ENCODE peak calls at places on chromosomes 13 and 19, in six cellular contexts. R is upper lobe of right lung; U is GM03348; T is hepatic stellate cell; I is activated CD8-positive, alpha-beta memory T cell treated with anti-CD3 and anti-CD28 coated beads, Interleukin-2, amount 50 U/mL, for 4 hours; P is left cardiac atrium. S is an unnamed sample.

GRCh38 chr19:38974599-38975213 is 836 bp downstream of the FBXO17 start:
- DNase-seq in I (no peak), R (no peak), U (peak), T (no peak), P (no peak), S (no peak)

GRCh38 chr13:44300895-44301638 is 72.6 kb upstream of the SERP2 start:
- DNase-seq in P (peak), R (no peak), T (no peak), U (peak), I (no peak), S (peak)

GRCh38 chr13:31815361-31816144 is 76.2 kb downstream of the RXFP2 start:
- DNase-seq in I (no peak), T (no peak), U (no peak), R (no peak), P (no peak), S (no peak)

GRCh38 chr13:73913043-73913740 is 221.0 kb downstream of the KLF12 start:
- DNase-seq in U (peak), P (no peak), T (peak), I (no peak), R (no peak), S (no peak)

GRCh38 chr13:100361504-100361903 is 227.1 kb downstream of the GGACT start:
- DNase-seq in P (no peak), I (no peak), T (no peak), R (no peak), U (no peak), S (no peak)

GRCh38 chr13:102651392-102651791 is 43.5 kb downstream of the METTL21C start:
- DNase-seq in R (no peak), I (no peak), P (no peak), T (peak), U (peak), S (peak)

GRCh38 chr13:42820450-42820849 is 39.1 kb downstream of the FAM216B start:
- DNase-seq in U (peak), R (no peak), P (no peak), T (no peak), I (no peak), S (no peak)

GRCh38 chr19:58409010-58409790 is 751 bp downstream of the ZNF584 start:
- DNase-seq in P (no peak), I (no peak), T (no peak), U (peak), R (peak), S (no peak)

GRCh38 chr19:44512326-44513298 is 12.3 kb upstream of the ZNF180 start:
- DNase-seq in T (peak), I (no peak), R (no peak), U (peak), P (no peak), S (peak)

GRCh38 chr13:35598233-35598632 is 121.7 kb upstream of the MAB21L1 start:
- DNase-seq in U (no peak), P (no peak), I (no peak), R (no peak), T (no peak), S (no peak)

GRCh38 chr13:19864339-19865309 is 1.2 kb upstream of the ZMYM5 start:
- DNase-seq in I (peak), T (peak), P (peak), R (peak), U (peak), S (peak)

GRCh38 chr13:25529425-25529824 is 157.7 kb downstream of the ATP8A2 start:
- DNase-seq in T (no peak), U (no peak), I (no peak), R (no peak), P (no peak), S (no peak)

GRCh38 chr13:40153516-40153915 is 498.1 kb downstream of the COG6 start:
- DNase-seq in T (no peak), I (no peak), R (no peak), P (peak), U (no peak), S (no peak)

GRCh38 chr13:62684359-62684758 is 1268.7 kb upstream of the PCDH20 start:
- DNase-seq in R (no peak), T (no peak), P (no peak), U (no peak), I (no peak), S (no peak)

GRCh38 chr19:46211201-46211881 is 18.2 kb upstream of the IGFL1 start:
- DNase-seq in I (no peak), U (no peak), P (peak), R (no peak), T (no peak), S (no peak)

GRCh38 chr13:92196566-92197256 is 798.3 kb downstream of the GPC5 start:
- DNase-seq in I (no peak), P (no peak), U (no peak), T (no peak), R (no peak), S (no peak)

GRCh38 chr13:112601351-112601750 is 13.4 kb upstream of the TUBGCP3 start:
- DNase-seq in R (no peak), U (no peak), P (no peak), I (no peak), T (no peak), S (no peak)

GRCh38 chr19:10191347-10191746 is 3.4 kb downstream of the DNMT1 start:
- DNase-seq in T (peak), U (peak), I (no peak), R (no peak), P (peak), S (no peak)

GRCh38 chr19:50501568-50502475 is 9.2 kb downstream of the JOSD2 start:
- DNase-seq in R (no peak), P (peak), I (no peak), U (no peak), T (no peak), S (no peak)

GRCh38 chr13:19836472-19836871 is 27.0 kb downstream of the ZMYM5 start:
- DNase-seq in P (no peak), I (no peak), R (no peak), T (no peak), U (no peak), S (no peak)

GRCh38 chr19:45785781-45786532 is 3.7 kb upstream of the DMPK start:
- DNase-seq in R (no peak), I (no peak), U (no peak), P (no peak), T (no peak), S (no peak)

GRCh38 chr13:26412263-26412662 is 145.2 kb upstream of the WASF3 start:
- DNase-seq in T (no peak), U (no peak), R (no peak), P (no peak), I (no peak), S (no peak)

GRCh38 chr13:43831088-43831487 is 44.3 kb upstream of the ENOX1 start:
- DNase-seq in U (peak), I (no peak), P (no peak), R (no peak), T (no peak), S (no peak)

GRCh38 chr13:91647361-91647970 is 249.0 kb downstream of the GPC5 start:
- DNase-seq in T (no peak), P (peak), U (no peak), I (no peak), R (no peak), S (peak)

GRCh38 chr19:7575426-7576040 is 20.1 kb upstream of the CAMSAP3 start:
- DNase-seq in R (no peak), U (no peak), T (no peak), P (no peak), I (no peak), S (no peak)

GRCh38 chr19:21940684-21941083 is 70.1 kb downstream of the ZNF208 start:
- DNase-seq in I (no peak), P (no peak), U (no peak), R (no peak), T (no peak), S (no peak)

GRCh38 chr13:108365255-108365654 is 95.7 kb downstream of the TNFSF13B start:
- DNase-seq in R (no peak), I (no peak), T (no peak), U (no peak), P (no peak), S (no peak)